ENCODE peak calls at places on chromosomes 13 and 19, in seven cellular contexts. K, B, L, F, P, H and N are unnamed samples.

GRCh38 chr13:18956473-18957078 is 225.0 kb downstream of the TUBA3C start:
- DNase-seq in H (no peak), K (no peak), F (no peak), L (no peak), B (no peak), P (no peak), N (no peak)

GRCh38 chr19:48442116-48443035 is 3.4 kb upstream of the GRWD1 start:
- DNase-seq in B (no peak), H (no peak), F (no peak), P (no peak), K (no peak), L (no peak), N (peak)

GRCh38 chr19:35963514-35963913 is 27.3 kb downstream of the LRFN3 start:
- DNase-seq in F (no peak), K (no peak), L (no peak), P (peak), H (no peak), B (peak), N (peak)

GRCh38 chr19:46213156-46213555 is 16.4 kb upstream of the IGFL1 start:
- DNase-seq in L (no peak), K (no peak), H (no peak), B (no peak), F (no peak), P (no peak), N (no peak)

GRCh38 chr19:3336680-3337523 is 29.5 kb upstream of the NFIC start:
- DNase-seq in K (peak), B (no peak), F (no peak), H (peak), P (peak), L (peak), N (peak)

GRCh38 chr19:5913739-5914357 is at the start of gene CAPS:
- DNase-seq in L (no peak), F (no peak), H (peak), K (peak), B (peak), P (peak), N (no peak)

GRCh38 chr19:48501961-48502719 is 9.5 kb downstream of the LMTK3 start:
- DNase-seq in B (peak), H (peak), L (peak), K (peak), P (peak), F (peak), N (peak)

GRCh38 chr19:34881982-34882381 is 44.7 kb upstream of the ZNF30 start:
- DNase-seq in K (no peak), F (no peak), L (no peak), B (peak), H (no peak), P (peak), N (no peak)

GRCh38 chr13:31545616-31546015 is 193.7 kb upstream of the RXFP2 start:
- DNase-seq in H (no peak), B (no peak), P (peak), L (no peak), K (no peak), F (no peak), N (no peak)

GRCh38 chr13:34748078-34748477 is 194.0 kb upstream of the NBEA start:
- DNase-seq in L (no peak), K (no peak), H (no peak), B (no peak), P (peak), F (no peak), N (no peak)

GRCh38 chr19:512548-513365 is 5.5 kb downstream of the TPGS1 start:
- DNase-seq in H (no peak), K (peak), B (no peak), P (no peak), F (no peak), L (no peak), N (peak)

DNA sequence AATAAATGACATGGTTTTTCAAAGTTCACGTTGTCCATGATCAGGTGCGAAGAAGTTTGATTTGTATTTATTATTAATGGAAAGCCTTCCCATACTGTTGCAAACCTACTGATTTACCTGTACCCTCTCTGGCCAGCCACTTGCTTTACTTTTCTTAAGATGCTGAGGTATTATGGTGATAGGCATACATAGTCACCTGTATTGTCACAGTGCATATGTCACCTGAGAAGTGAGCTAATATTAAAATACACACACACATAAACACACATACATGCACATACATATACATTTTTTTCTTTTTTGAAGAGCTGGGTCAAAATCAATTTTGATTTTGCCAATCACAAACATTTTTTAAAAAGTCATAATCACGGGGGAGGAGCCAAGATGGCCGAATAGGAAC is 72.1 kb downstream of the RNASEH2B start:
- DNase-seq in H (no peak), K (no peak), L (no peak), F (no peak), P (no peak), B (no peak), N (no peak)
- H3K4me3 ChIP-seq in H (no peak), K (no peak), L (no peak), F (no peak), P (no peak), B (no peak), N (peak)

GRCh38 chr19:40598121-40598917 is 2.9 kb upstream of the LTBP4 start:
- DNase-seq in L (peak), P (peak), H (peak), B (peak), F (peak), K (peak), N (peak)

GRCh38 chr19:40596608-40597328 is 4.4 kb upstream of the LTBP4 start:
- DNase-seq in L (peak), K (peak), B (no peak), H (peak), F (no peak), P (peak), N (peak)

GRCh38 chr19:40598918-40599307 is 2.3 kb upstream of the LTBP4 start:
- DNase-seq in L (no peak), H (no peak), P (no peak), F (no peak), B (no peak), K (no peak), N (no peak)

GRCh38 chr19:40599331-40600085 is 1.7 kb upstream of the LTBP4 start:
- DNase-seq in B (no peak), L (no peak), K (peak), F (no peak), P (no peak), H (no peak), N (no peak)

DNA sequence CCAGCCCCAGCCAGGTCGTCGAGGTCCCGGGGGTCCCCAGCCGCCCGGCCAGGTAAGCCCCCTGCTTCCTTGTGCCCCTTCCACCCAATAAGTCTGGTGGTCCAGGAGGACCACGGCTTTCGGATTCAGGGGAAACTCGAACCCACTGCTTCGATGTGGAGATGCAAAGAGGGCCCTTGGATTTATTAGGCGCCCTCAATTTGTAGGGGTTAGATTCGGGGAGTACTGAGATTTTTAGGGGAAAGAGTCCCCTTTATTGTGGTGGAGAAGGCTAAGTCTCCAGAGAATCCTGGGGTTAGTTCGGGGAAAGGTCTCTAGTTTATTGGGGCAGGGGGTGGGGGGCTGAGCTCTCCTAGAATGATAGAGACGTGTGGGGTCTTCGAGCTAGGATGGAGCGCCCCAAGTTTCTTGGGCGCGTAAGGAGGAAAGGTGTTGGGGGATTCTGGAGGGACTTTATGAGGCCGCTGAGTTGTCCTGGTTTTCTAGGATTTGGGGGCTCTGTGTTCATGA is 3.8 kb upstream of the LTBP4 start:
- DNase-seq in L (no peak), B (no peak), P (no peak), H (no peak), K (no peak), F (no peak), N (no peak)
- H3K4me3 ChIP-seq in L (peak), B (no peak), P (peak), H (peak), K (no peak), F (peak), N (peak)

GRCh38 chr19:4911314-4911713 is 2.0 kb downstream of the UHRF1 start:
- DNase-seq in F (no peak), H (no peak), L (no peak), B (no peak), K (no peak), P (no peak), N (no peak)

GRCh38 chr19:4913996-4914735 is 4.9 kb downstream of the UHRF1 start:
- DNase-seq in F (peak), K (peak), P (no peak), H (no peak), B (no peak), L (no peak), N (no peak)

GRCh38 chr19:4909897-4910593 is 744 bp downstream of the UHRF1 start:
- DNase-seq in L (peak), P (peak), H (peak), F (peak), B (peak), K (peak), N (peak)

GRCh38 chr19:4910594-4911273 is 1.4 kb downstream of the UHRF1 start:
- DNase-seq in H (no peak), K (no peak), L (peak), P (peak), F (peak), B (no peak), N (peak)

GRCh38 chr19:4911786-4912672 is 2.7 kb downstream of the UHRF1 start:
- DNase-seq in L (peak), K (peak), H (peak), B (peak), F (peak), P (peak), N (peak)
- H3K4me3 ChIP-seq in L (peak), K (no peak), H (peak), B (no peak), F (peak), P (peak), N (no peak)

DNA sequence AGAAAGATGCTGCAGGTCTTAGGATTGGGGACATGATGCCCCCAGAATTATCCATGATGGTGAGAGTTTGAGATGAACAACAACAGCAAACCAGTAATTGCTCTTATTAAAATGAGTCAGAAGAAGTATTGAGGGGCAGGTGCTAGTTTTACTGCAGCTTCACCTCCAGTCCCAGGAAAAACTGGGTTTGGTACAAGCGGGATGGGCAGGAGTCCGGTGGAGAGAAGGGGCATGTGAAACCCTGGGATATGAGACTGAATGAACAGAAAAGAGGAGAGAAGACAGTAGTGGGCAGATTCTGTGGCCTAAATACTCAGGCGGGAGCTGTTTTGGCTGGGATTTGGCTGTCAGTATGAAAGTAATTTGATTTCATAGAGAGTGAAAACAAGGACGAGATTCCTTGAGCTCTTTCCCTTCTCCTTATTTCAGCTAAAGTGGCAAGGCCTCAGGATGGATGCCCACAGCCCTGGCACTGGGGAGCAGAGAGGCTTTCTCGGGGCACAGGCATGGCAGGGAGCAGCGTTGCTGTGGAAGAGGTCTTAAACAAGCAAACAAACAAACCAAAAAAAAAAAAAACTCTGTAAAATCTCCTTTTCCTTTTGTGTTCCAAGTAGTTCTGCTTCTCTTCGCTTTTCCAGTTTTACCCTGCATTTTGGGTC is 30.7 kb downstream of the NFIX start:
- DNase-seq in F (no peak), P (no peak), L (no peak), H (no peak), K (no peak), B (no peak), N (no peak)
- H3K4me3 ChIP-seq in F (no peak), P (peak), L (peak), H (peak), K (no peak), B (peak), N (no peak)

DNA sequence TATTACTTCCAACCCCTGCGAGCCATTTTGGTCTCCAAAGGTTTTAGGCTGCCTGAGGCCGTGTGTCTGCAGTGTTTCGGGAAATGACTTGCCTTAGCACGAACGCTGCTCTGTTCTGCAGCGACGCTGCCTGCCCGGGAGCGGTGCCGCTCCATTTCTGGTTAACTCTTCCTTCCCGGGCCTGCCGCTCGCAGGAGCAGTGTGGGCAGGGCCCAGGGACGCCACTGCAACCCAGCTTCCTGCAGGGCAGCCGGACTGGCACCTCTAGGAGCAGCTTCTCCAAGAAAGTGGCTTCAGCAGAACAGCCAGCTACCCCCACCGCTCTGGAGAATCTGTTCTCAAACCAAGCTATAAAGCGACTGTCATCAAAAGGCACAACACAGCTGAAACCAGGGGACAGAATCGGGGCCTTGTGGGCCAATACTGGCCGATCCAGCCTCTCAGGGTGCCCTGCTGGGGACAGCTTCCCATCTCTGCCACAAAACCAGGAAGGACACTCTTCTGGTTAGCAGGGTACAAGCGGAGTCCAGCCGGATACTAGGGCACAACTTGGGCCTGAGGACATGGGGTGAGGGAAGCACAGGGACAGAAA is 72.2 kb downstream of the KCTD15 start:
- DNase-seq in K (peak), B (peak), L (peak), P (peak), F (no peak), H (peak), N (peak)
- H3K4me3 ChIP-seq in K (no peak), B (no peak), L (no peak), P (peak), F (no peak), H (peak), N (no peak)

GRCh38 chr13:80334582-80335260 is 6.2 kb downstream of the SPRY2 start:
- DNase-seq in K (no peak), H (no peak), L (no peak), B (peak), P (peak), F (no peak), N (no peak)
- H3K4me3 ChIP-seq in K (no peak), H (no peak), L (peak), B (peak), P (peak), F (no peak), N (no peak)